ENCODE peak calls at places on chromosome 2, in six cellular contexts. V is CD8-positive, alpha-beta T cell; E is K562; N is upper lobe of right lung; Z is stomach; I is adipocyte. D is an unnamed sample.

GRCh38 chr2:127829845-127830246 is 18.9 kb upstream of the WDR33 start:
- DNase-seq in V (peak; percentile 75), I (no peak), E (peak; percentile 31), N (no peak), Z (peak; percentile 34), D (peak; percentile 33)

GRCh38 chr2:237494066-237494465 is 7.0 kb downstream of the MLPH start:
- DNase-seq in V (no peak), E (no peak), N (peak; percentile 46), I (no peak), Z (no peak), D (no peak)

GRCh38 chr2:46024146-46024779 is 272.9 kb upstream of the EPAS1 start:
- DNase-seq in I (no peak), N (no peak), E (no peak), Z (no peak), V (no peak), D (no peak)

GRCh38 chr2:241598487-241598886 is 38.5 kb downstream of the THAP4 start:
- DNase-seq in N (peak; percentile 61), I (no peak), V (no peak), Z (no peak), E (no peak), D (no peak)

GRCh38 chr2:188381614-188382013 is 89.9 kb downstream of the GULP1 start:
- DNase-seq in I (peak; percentile 58), E (no peak), Z (no peak), V (no peak), N (no peak), D (no peak)

GRCh38 chr2:28730641-28731146 is 20.9 kb upstream of the PPP1CB start:
- DNase-seq in N (no peak), Z (no peak), E (no peak), V (no peak), I (no peak), D (no peak)

GRCh38 chr2:44751754-44752479 is 189.6 kb upstream of the SIX3 start:
- DNase-seq in I (no peak), N (no peak), V (no peak), Z (no peak), E (peak; percentile 7), D (no peak)

GRCh38 chr2:226131299-226131784 is 668.3 kb downstream of the IRS1 start:
- DNase-seq in V (no peak), Z (peak; percentile 33), N (no peak), I (no peak), E (no peak), D (no peak)

GRCh38 chr2:20563833-20564232 is 87.1 kb downstream of the HS1BP3 start:
- DNase-seq in N (peak; percentile 31), I (no peak), V (no peak), Z (no peak), E (no peak), D (no peak)

GRCh38 chr2:195984951-195985726 is 83.5 kb downstream of the DNAH7 start:
- DNase-seq in V (no peak), Z (no peak), E (no peak), I (peak; percentile 11), N (no peak), D (no peak)

DNA sequence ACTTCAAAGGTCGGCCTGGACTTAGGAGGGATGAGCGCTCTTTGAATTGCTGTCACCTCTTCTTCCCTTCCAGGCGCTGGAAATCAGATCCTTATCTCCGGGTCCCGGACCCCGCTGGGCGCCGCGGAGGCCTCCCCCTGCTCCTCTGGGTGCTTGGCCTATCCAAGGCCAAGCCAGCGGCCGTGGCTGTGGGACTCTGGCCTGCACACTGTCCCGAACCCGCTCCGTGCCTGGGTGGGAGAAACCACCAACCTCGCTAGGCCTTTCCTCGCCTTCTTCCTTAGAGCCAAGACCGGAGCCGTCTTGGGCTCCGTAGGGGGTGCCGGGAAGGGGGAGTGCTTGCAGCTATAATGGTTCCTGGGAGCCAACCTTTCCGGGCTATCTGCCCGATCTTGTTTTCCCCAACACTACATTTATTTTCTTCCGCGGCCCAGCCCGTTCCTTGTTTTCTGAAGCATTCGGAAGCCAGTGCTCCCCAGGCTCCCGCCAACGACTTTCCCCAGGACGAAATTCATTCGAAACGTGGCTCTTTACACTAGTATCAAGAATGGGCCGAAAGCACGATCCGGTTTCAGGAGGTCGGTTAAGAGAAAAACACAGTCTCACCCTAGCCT is 2.4 kb downstream of the OSR1 start:
- DNase-seq in V (no peak), E (peak; percentile 22), Z (no peak), I (peak; percentile 58), N (no peak), D (no peak)
- H3K4me1 ChIP-seq in V (peaks cover 50% of the 10 kb centered on the region), E (peaks cover 9% of the 10 kb centered on the region), Z (peaks cover 46% of the 10 kb centered on the region), I (peaks cover 36% of the 10 kb centered on the region), N (peaks cover 26% of the 10 kb centered on the region), D (peaks cover 42% of the 10 kb centered on the region)

DNA sequence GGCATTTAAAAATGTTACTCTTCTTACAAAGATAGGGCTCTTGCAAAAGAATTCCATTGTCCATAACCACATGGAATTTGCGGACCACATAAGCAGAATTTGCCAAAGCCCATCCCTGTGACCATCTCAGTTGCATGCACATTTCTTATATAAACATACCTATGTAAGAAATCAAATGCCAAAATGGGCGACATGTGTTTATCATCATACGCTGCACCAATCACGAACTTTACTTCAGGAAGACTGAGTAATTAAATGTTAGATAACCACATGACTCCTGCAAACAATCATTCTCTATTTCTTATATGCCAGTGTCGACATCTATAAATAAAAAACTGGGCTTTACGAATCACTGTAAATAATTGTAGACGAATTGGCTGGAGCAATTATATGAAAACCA is 186.1 kb upstream of the RBMS1 start:
- DNase-seq in E (no peak), I (peak; percentile 40), Z (no peak), V (no peak), N (no peak), D (no peak)
- H3K4me1 ChIP-seq in E (no peaks in the 10 kb centered on the region), I (no peaks in the 10 kb centered on the region), Z (no peaks in the 10 kb centered on the region), V (no peaks in the 10 kb centered on the region), N (no peaks in the 10 kb centered on the region), D (no peaks in the 10 kb centered on the region)

DNA sequence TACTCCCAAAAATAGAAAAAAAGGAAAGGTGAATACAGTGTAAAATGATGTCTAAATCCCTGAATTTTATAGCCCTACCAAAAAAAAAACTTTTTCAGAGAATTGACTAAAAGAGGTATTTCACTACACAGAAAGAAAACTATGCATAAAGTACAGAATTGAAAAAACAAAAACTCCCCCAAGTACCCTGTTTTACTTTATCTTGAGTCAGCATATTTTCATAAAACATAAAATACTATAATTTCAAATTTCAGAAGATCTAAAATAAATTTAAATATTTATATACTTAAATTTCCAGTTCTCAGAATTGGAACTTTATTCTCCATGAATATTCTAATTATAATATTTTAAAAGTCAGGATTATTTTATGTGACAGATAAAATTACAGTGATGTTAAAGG is 10.1 kb downstream of the NCKAP1 start:
- DNase-seq in I (no peak), Z (no peak), N (no peak), V (no peak), E (no peak), D (no peak)
- H3K4me1 ChIP-seq in I (peaks cover 68% of the 10 kb centered on the region), Z (peaks cover 9% of the 10 kb centered on the region), N (peaks cover 8% of the 10 kb centered on the region), V (no peaks in the 10 kb centered on the region), E (peaks cover 8% of the 10 kb centered on the region), D (no peaks in the 10 kb centered on the region)

DNA sequence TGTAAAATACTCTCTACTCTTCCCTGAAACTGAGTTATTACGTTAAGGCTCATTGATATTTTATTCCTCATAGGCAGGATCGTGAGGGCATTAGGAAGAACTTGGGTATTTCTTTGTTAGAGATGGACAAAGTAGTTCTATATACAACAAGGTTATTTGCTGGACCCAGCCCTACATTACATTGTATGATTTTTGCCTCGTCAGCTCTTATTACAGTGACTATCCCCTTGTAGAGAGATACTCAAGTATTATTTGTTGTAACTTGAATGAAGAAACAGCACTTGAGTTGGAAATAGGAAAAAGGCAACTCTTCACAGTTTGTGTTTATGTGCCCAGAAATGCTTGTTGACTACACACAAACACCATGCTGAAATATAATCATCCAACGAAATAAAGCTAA is 947.5 kb downstream of the DPP10 start:
- DNase-seq in E (no peak), I (no peak), V (no peak), N (no peak), Z (no peak), D (no peak)
- H3K4me1 ChIP-seq in E (no peaks in the 10 kb centered on the region), I (no peaks in the 10 kb centered on the region), V (no peaks in the 10 kb centered on the region), N (no peaks in the 10 kb centered on the region), Z (no peaks in the 10 kb centered on the region), D (no peaks in the 10 kb centered on the region)

GRCh38 chr2:68834737-68835136 is 36.5 kb downstream of the BMP10 start:
- DNase-seq in E (no peak), V (no peak), N (no peak), I (no peak), Z (no peak), D (no peak)

GRCh38 chr2:68832161-68832869 is 38.9 kb downstream of the BMP10 start:
- DNase-seq in E (peak; percentile 34), Z (no peak), N (peak; percentile 77), V (peak; percentile 44), I (no peak), D (peak; percentile 62)

GRCh38 chr2:68831688-68832087 is 39.5 kb downstream of the BMP10 start:
- DNase-seq in N (no peak), V (no peak), E (no peak), I (peak; percentile 32), Z (no peak), D (no peak)

GRCh38 chr2:68835636-68836035 is 35.6 kb downstream of the BMP10 start:
- DNase-seq in V (no peak), Z (no peak), E (no peak), N (no peak), I (no peak), D (no peak)

DNA sequence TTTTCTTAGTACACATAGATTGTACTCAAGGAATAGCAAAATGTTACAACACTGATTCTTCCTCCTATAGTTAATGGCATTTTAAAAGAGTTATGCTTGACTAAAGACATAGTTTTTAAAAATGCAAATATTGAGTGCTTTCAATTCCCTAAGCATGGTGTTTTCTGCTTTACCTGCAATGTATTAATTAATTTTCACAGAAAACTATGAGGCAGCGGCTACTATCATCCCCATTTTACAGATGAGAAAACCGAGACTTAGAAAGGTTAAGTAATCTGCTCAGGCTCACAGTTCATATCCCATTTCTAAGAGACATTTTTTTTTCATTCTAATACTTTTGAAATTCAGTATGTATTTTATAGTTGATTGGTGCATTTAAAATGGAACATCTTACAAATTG is 38.0 kb downstream of the BMP10 start:
- DNase-seq in Z (no peak), V (no peak), I (no peak), E (no peak), N (no peak), D (no peak)
- H3K4me1 ChIP-seq in Z (peaks cover 45% of the 10 kb centered on the region), V (peaks cover 49% of the 10 kb centered on the region), I (peaks cover 41% of the 10 kb centered on the region), E (peaks cover 23% of the 10 kb centered on the region), N (peaks cover 48% of the 10 kb centered on the region), D (peaks cover 56% of the 10 kb centered on the region)

GRCh38 chr2:149062531-149062930 is 24.0 kb downstream of the LYPD6B start:
- DNase-seq in V (no peak), Z (no peak), I (no peak), E (no peak), N (no peak), D (no peak)
- H3K4me1 ChIP-seq in V (no peaks in the 10 kb centered on the region), Z (peaks cover 8% of the 10 kb centered on the region), I (no peaks in the 10 kb centered on the region), E (no peaks in the 10 kb centered on the region), N (no peaks in the 10 kb centered on the region), D (no peaks in the 10 kb centered on the region)

GRCh38 chr2:230723363-230723762 is 10.7 kb downstream of the CAB39 start:
- DNase-seq in N (no peak), I (no peak), V (peak; percentile 60), Z (no peak), E (peak; percentile 21), D (peak; percentile 67)
- H3K4me1 ChIP-seq in N (peaks cover 48% of the 10 kb centered on the region), I (peaks cover 20% of the 10 kb centered on the region), V (peaks cover 67% of the 10 kb centered on the region), Z (peaks cover 25% of the 10 kb centered on the region), E (peaks cover 3% of the 10 kb centered on the region), D (peaks cover 64% of the 10 kb centered on the region)

D was measured in CD8-positive, alpha-beta memory T cell.